ENCODE peak calls at places on chromosomes 7 and 10, in nine cellular contexts. B is H1; I is SHP77 treated with DMSO at 0.1 percent for 48 hours; G is kidney; E is activated T-cell treated with anti-CD3 and anti-CD28 coated beads, Interleukin-2, amount 50 U/mL, for 48 hours; R is NCI-H2029; D is pons; N is effector memory CD4-positive, alpha-beta T cell; V is fibroblast of lung. S is an unnamed sample.

GRCh38 chr7:32890553-32891045 is 961 bp downstream of the KBTBD2 start:
- DNase-seq in G (no peak), R (peak), I (peak), E (peak), V (peak), B (no peak), D (peak), N (peak), S (peak)

GRCh38 chr10:74947781-74948401 is 121.5 kb downstream of the KAT6B start:
- DNase-seq in V (no peak), R (peak), E (no peak), I (peak), G (no peak), N (no peak), D (no peak), B (no peak), S (no peak)

GRCh38 chr10:30227481-30227880 is 121.6 kb downstream of the MTPAP start:
- DNase-seq in D (no peak), E (no peak), R (no peak), N (no peak), G (no peak), V (no peak), I (no peak), B (no peak), S (no peak)

GRCh38 chr7:39271386-39271785 is 293.7 kb downstream of the POU6F2 start:
- DNase-seq in I (peak), V (no peak), E (no peak), G (peak), N (no peak), R (peak), B (no peak), D (peak), S (no peak)

GRCh38 chr7:38506004-38506403 is 125.2 kb downstream of the AMPH start:
- DNase-seq in N (no peak), E (no peak), G (no peak), B (no peak), R (no peak), I (no peak), D (no peak), V (no peak), S (no peak)

GRCh38 chr7:130845581-130846085 is 111.6 kb upstream of the KLF14 start:
- DNase-seq in E (no peak), D (no peak), I (no peak), R (no peak), G (no peak), V (peak), B (no peak), N (no peak), S (no peak)

GRCh38 chr10:59880976-59881510 is 25.3 kb downstream of the CCDC6 start:
- DNase-seq in E (peak), B (no peak), R (no peak), G (no peak), I (no peak), V (no peak), N (no peak), D (no peak), S (no peak)

GRCh38 chr7:157683251-157684156 is 346.7 kb downstream of the DNAJB6 start:
- DNase-seq in I (no peak), B (no peak), R (no peak), N (no peak), E (no peak), V (no peak), G (peak), D (no peak), S (no peak)

GRCh38 chr7:132141109-132141508 is 435.2 kb downstream of the PLXNA4 start:
- DNase-seq in B (no peak), R (no peak), D (no peak), I (no peak), G (no peak), N (no peak), V (peak), E (no peak), S (no peak)

GRCh38 chr10:84546609-84547008 is 218.2 kb downstream of the CCSER2 start:
- DNase-seq in V (no peak), B (no peak), E (no peak), D (no peak), R (no peak), I (no peak), G (no peak), N (no peak), S (no peak)

GRCh38 chr7:149827089-149827981 is 10.8 kb upstream of the ZNF862 start:
- DNase-seq in B (no peak), E (no peak), V (no peak), I (no peak), D (no peak), G (peak), R (no peak), N (no peak), S (no peak)

GRCh38 chr10:83968052-83968451 is 171.3 kb upstream of the GHITM start:
- DNase-seq in I (no peak), R (no peak), B (no peak), D (no peak), E (no peak), G (no peak), N (no peak), V (no peak), S (no peak)

GRCh38 chr7:157373493-157373892 is 36.7 kb downstream of the DNAJB6 start:
- DNase-seq in R (no peak), V (no peak), E (no peak), N (no peak), B (no peak), G (no peak), D (no peak), I (no peak), S (no peak)

GRCh38 chr7:133253522-133253882 is 624 bp downstream of the EXOC4 start:
- DNase-seq in N (no peak), D (peak), B (no peak), R (no peak), V (peak), E (peak), I (no peak), G (no peak), S (peak)

GRCh38 chr10:133212853-133213494 is 17.0 kb upstream of the UTF1 start:
- DNase-seq in D (no peak), V (no peak), G (peak), R (no peak), E (no peak), I (no peak), N (no peak), B (no peak), S (no peak)

GRCh38 chr10:5812283-5813090 is 747 bp downstream of the GDI2 start:
- DNase-seq in R (no peak), N (peak), I (peak), B (no peak), E (peak), V (no peak), D (peak), G (peak), S (no peak)

GRCh38 chr10:70619271-70620019 is 16.9 kb upstream of the PRF1 start:
- DNase-seq in G (no peak), N (no peak), I (no peak), B (no peak), E (no peak), V (peak), R (peak), D (peak), S (no peak)

GRCh38 chr10:132521041-132521465 is 16.5 kb upstream of the INPP5A start:
- DNase-seq in B (no peak), D (no peak), I (no peak), R (no peak), V (no peak), N (no peak), E (no peak), G (peak), S (no peak)

GRCh38 chr10:106682175-106682574 is 482.3 kb downstream of the SORCS1 start:
- DNase-seq in D (peak), I (no peak), R (no peak), N (no peak), E (no peak), B (no peak), V (no peak), G (no peak), S (no peak)

GRCh38 chr10:97916586-97916985 is 66.9 kb downstream of the GOLGA7B start:
- DNase-seq in R (no peak), I (no peak), B (no peak), V (no peak), G (no peak), E (no peak), D (peak), N (no peak), S (no peak)

GRCh38 chr7:85464042-85464651 is 277.3 kb upstream of the SEMA3D start:
- DNase-seq in N (no peak), I (no peak), R (no peak), E (no peak), G (no peak), V (peak), B (no peak), D (no peak), S (no peak)

GRCh38 chr7:33261585-33261984 is 132.2 kb downstream of the BBS9 start:
- DNase-seq in V (peak), B (no peak), G (no peak), N (no peak), D (no peak), R (no peak), I (no peak), E (no peak), S (no peak)

GRCh38 chr10:60594476-60595051 is 183.7 kb upstream of the CDK1 start:
- DNase-seq in I (no peak), N (no peak), G (no peak), E (no peak), V (no peak), D (no peak), B (no peak), R (no peak), S (no peak)

GRCh38 chr7:75980126-75980864 is 14.1 kb downstream of the TMEM120A start:
- DNase-seq in E (no peak), D (no peak), R (no peak), I (no peak), G (peak), B (no peak), N (no peak), V (no peak), S (no peak)

GRCh38 chr7:67137464-67137863 is 140.8 kb downstream of the TYW1 start:
- DNase-seq in I (no peak), G (no peak), R (no peak), N (no peak), V (no peak), B (no peak), D (no peak), E (no peak), S (no peak)

GRCh38 chr10:24453404-24453830 is 244.5 kb downstream of the KIAA1217 start:
- DNase-seq in E (no peak), I (no peak), N (no peak), G (no peak), V (peak), R (no peak), D (no peak), B (no peak), S (no peak)

GRCh38 chr7:20312562-20312961 is 18.1 kb upstream of the ITGB8 start:
- DNase-seq in V (no peak), R (peak), E (no peak), B (no peak), N (no peak), I (no peak), G (no peak), D (no peak), S (no peak)

GRCh38 chr7:106054133-106054532 is 58.0 kb downstream of the SYPL1 start:
- DNase-seq in G (no peak), E (no peak), V (no peak), R (no peak), N (no peak), I (no peak), B (no peak), D (no peak), S (no peak)

GRCh38 chr7:620052-620451 is 100.4 kb upstream of the PDGFA start:
- DNase-seq in I (peak), N (no peak), G (no peak), R (no peak), E (peak), B (no peak), D (no peak), V (peak), S (no peak)

GRCh38 chr10:117462424-117462792 is 80.1 kb upstream of the EMX2 start:
- DNase-seq in R (no peak), V (no peak), G (no peak), B (no peak), E (no peak), I (no peak), D (no peak), N (no peak), S (no peak)

GRCh38 chr7:33986951-33987948 is 81.9 kb downstream of the BMPER start:
- DNase-seq in V (peak), I (no peak), D (no peak), B (no peak), E (no peak), R (peak), G (no peak), N (no peak), S (no peak)

GRCh38 chr7:140674356-140674800 is 1.6 kb downstream of the ADCK2 start:
- DNase-seq in B (no peak), N (no peak), G (no peak), R (peak), V (no peak), E (no peak), D (peak), I (no peak), S (no peak)

GRCh38 chr10:52870562-52870961 is 98.0 kb upstream of the MBL2 start:
- DNase-seq in E (no peak), I (no peak), R (no peak), N (no peak), G (no peak), V (no peak), B (no peak), D (no peak), S (no peak)

GRCh38 chr7:55247466-55247865 is 117.7 kb upstream of the LANCL2 start:
- DNase-seq in E (no peak), R (no peak), B (no peak), G (no peak), N (no peak), D (no peak), V (peak), I (no peak), S (no peak)

GRCh38 chr10:115882021-115882420 is 391.0 kb downstream of the GFRA1 start:
- DNase-seq in B (no peak), G (no peak), I (no peak), D (no peak), V (no peak), N (no peak), E (no peak), R (no peak), S (no peak)

GRCh38 chr10:132866601-132867381 is 75.6 kb downstream of the CFAP46 start:
- DNase-seq in V (no peak), G (peak), D (no peak), B (no peak), I (no peak), N (no peak), E (no peak), R (no peak), S (no peak)

GRCh38 chr10:80529604-80530003 is 8.1 kb upstream of the SH2D4B start:
- DNase-seq in D (no peak), I (no peak), B (no peak), E (no peak), N (no peak), G (no peak), R (no peak), V (no peak), S (no peak)

GRCh38 chr10:29181936-29182335 is 106.9 kb upstream of the LYZL1 start:
- DNase-seq in D (no peak), R (no peak), I (no peak), E (no peak), G (no peak), N (no peak), B (no peak), V (no peak), S (no peak)

GRCh38 chr7:94974436-94974835 is 67.0 kb downstream of the PPP1R9A start:
- DNase-seq in I (no peak), R (no peak), N (no peak), V (no peak), B (no peak), D (no peak), G (no peak), E (no peak), S (no peak)

S was measured in retina.